ENCODE peak calls at places on chromosomes 1 and 21, in ten cellular contexts. X, L, G, C, T, V, I, N, Z and K are unnamed samples.

GRCh38 chr1:243345205-243345604 is 89.4 kb downstream of the SDCCAG8 start:
- DNase-seq in T (no peak), C (no peak), L (no peak), G (peak), Z (no peak), V (no peak), I (no peak), N (peak), X (no peak), K (no peak)

GRCh38 chr1:234669499-234669898 is 59.5 kb upstream of the IRF2BP2 start:
- DNase-seq in C (no peak), N (no peak), Z (no peak), V (no peak), X (no peak), I (no peak), T (no peak), L (no peak), G (no peak), K (no peak)

GRCh38 chr1:246769306-246769705 is 45.1 kb downstream of the SCCPDH start:
- DNase-seq in I (peak), V (peak), X (no peak), Z (peak), C (no peak), N (no peak), L (peak), G (peak), T (peak), K (peak)

GRCh38 chr1:33010946-33011731 is 25.5 kb downstream of the AK2 start:
- DNase-seq in G (peak), C (no peak), V (peak), T (no peak), N (no peak), Z (no peak), X (no peak), L (peak), I (no peak), K (no peak)

GRCh38 chr1:45458894-45459293 is 32.1 kb downstream of the TESK2 start:
- DNase-seq in V (no peak), N (no peak), I (no peak), X (no peak), L (no peak), G (no peak), T (no peak), Z (no peak), C (no peak), K (no peak)

GRCh38 chr1:63721531-63722189 is 52.2 kb upstream of the ROR1 start:
- DNase-seq in G (peak), X (peak), Z (no peak), N (no peak), V (peak), C (no peak), L (no peak), I (no peak), T (no peak), K (no peak)

GRCh38 chr1:56229183-56229582 is 350.2 kb downstream of the PLPP3 start:
- DNase-seq in X (no peak), N (no peak), L (no peak), I (no peak), C (no peak), Z (no peak), T (no peak), V (no peak), G (no peak), K (no peak)

GRCh38 chr1:109864063-109864822 is 46.4 kb upstream of the CSF1 start:
- DNase-seq in T (no peak), L (no peak), Z (no peak), V (no peak), C (no peak), N (no peak), G (peak), X (no peak), I (no peak), K (no peak)

GRCh38 chr21:29205988-29206387 is 75.5 kb downstream of the MAP3K7CL start:
- DNase-seq in T (no peak), C (no peak), Z (no peak), X (no peak), G (no peak), L (no peak), N (peak), V (no peak), I (no peak), K (no peak)

GRCh38 chr1:29312469-29313466 is 76.4 kb downstream of the PTPRU start:
- DNase-seq in V (no peak), I (no peak), X (no peak), C (no peak), T (no peak), L (no peak), Z (no peak), N (no peak), G (no peak), K (no peak)

GRCh38 chr1:181469829-181470228 is 13.5 kb upstream of the CACNA1E start:
- DNase-seq in T (peak), V (peak), L (no peak), X (peak), I (no peak), G (peak), N (peak), Z (no peak), C (peak), K (no peak)

GRCh38 chr1:97379387-97380075 is 541.3 kb downstream of the DPYD start:
- DNase-seq in Z (no peak), N (no peak), V (peak), T (peak), G (peak), I (no peak), X (no peak), L (no peak), C (peak), K (no peak)

GRCh38 chr1:210695041-210695440 is 366.3 kb downstream of the HHAT start:
- DNase-seq in Z (no peak), L (no peak), T (no peak), C (no peak), N (no peak), X (no peak), V (no peak), G (no peak), I (no peak), K (no peak)

GRCh38 chr1:116945996-116946395 is 36.3 kb downstream of the PTGFRN start:
- DNase-seq in V (no peak), T (no peak), L (no peak), N (no peak), X (no peak), I (no peak), G (no peak), C (no peak), Z (no peak), K (no peak)

GRCh38 chr1:29675481-29676263 is 439.4 kb downstream of the PTPRU start:
- DNase-seq in I (no peak), N (no peak), C (no peak), T (no peak), X (no peak), Z (no peak), V (no peak), G (peak), L (peak), K (no peak)

GRCh38 chr1:151539321-151540020 is 638 bp upstream of the TUFT1 start:
- DNase-seq in N (peak), T (peak), X (peak), Z (peak), I (peak), L (peak), V (peak), G (peak), C (peak), K (peak)

GRCh38 chr1:57307382-57307781 is 116.5 kb downstream of the DAB1 start:
- DNase-seq in N (peak), G (no peak), C (no peak), X (no peak), L (no peak), Z (peak), T (no peak), I (no peak), V (peak), K (no peak)

GRCh38 chr1:183577897-183578470 is 12.3 kb downstream of the NCF2 start:
- DNase-seq in C (no peak), Z (no peak), L (peak), N (no peak), X (no peak), I (no peak), V (no peak), G (no peak), T (no peak), K (no peak)

GRCh38 chr1:93814795-93815737 is 63.9 kb downstream of the DNTTIP2 start:
- DNase-seq in V (no peak), G (peak), I (no peak), X (peak), L (peak), T (no peak), N (no peak), C (no peak), Z (no peak), K (no peak)

GRCh38 chr1:241677171-241677570 is 25.1 kb downstream of the WDR64 start:
- DNase-seq in N (no peak), Z (no peak), C (no peak), T (no peak), X (no peak), G (no peak), I (no peak), V (no peak), L (no peak), K (no peak)

GRCh38 chr1:84298336-84298687 is 3.2 kb upstream of the SAMD13 start:
- DNase-seq in C (no peak), L (peak), N (peak), T (no peak), I (peak), Z (peak), G (peak), V (no peak), X (no peak), K (peak)

GRCh38 chr21:38142226-38142625 is 114.6 kb upstream of the KCNJ15 start:
- DNase-seq in Z (no peak), G (no peak), T (no peak), C (no peak), V (no peak), I (no peak), N (no peak), X (no peak), L (no peak), K (no peak)

DNA sequence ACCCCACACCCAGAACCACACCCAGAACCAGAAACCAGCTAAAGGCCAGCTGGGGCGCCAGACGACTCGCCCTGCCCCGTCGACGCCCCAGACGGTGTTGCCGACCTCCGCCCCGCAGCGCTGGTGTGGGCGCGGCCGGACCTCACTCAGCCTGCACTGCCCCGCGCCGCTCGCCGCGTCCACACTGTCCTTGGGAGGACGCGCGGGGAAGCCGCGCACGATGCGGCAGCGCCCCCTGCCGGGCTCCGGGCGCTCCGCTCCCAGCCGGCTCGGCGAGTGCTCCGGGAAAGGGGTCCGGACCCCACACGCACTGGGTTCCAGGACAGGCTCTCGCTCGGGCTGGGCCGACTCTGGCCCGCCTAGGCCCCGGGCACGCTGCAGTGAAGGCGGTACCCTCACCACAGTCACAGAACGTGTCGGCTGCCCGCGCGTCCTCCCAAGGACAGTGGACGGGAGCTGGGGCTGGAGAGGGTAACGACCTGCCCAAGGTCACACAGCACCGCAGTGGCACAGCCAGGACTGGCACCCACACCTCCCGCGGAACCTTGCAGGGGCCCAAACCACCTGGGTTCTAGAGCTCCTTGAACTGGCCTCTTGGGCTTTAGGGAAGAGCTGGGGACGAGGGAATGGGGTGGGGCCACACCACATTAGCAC is 90.2 kb downstream of the DMRTA2 start:
- DNase-seq in T (no peak), N (peak), C (no peak), X (peak), V (no peak), I (peak), L (no peak), G (peak), Z (peak), K (no peak)
- TF ChIP-seq CTCF in T (peak), N (peak), C (peak), X (peak), V (peak), I (peak), L (peak), G (peak), Z (peak), K (no peak)

GRCh38 chr1:15755643-15756040 is 3.0 kb upstream of the FBLIM1 start:
- DNase-seq in Z (peak), L (no peak), G (no peak), C (no peak), T (no peak), X (no peak), N (no peak), V (no peak), I (no peak), K (peak)

GRCh38 chr1:15756143-15757015 is 2.2 kb upstream of the FBLIM1 start:
- DNase-seq in N (no peak), G (no peak), X (no peak), T (no peak), L (peak), V (peak), I (no peak), C (no peak), Z (peak), K (no peak)

GRCh38 chr1:15758537-15758936 is at the start of gene FBLIM1:
- DNase-seq in C (no peak), G (peak), I (no peak), L (no peak), N (no peak), X (no peak), Z (no peak), V (no peak), T (no peak), K (no peak)

GRCh38 chr1:15757575-15758401 is 807 bp upstream of the FBLIM1 start:
- DNase-seq in C (no peak), T (no peak), N (no peak), G (peak), I (no peak), X (no peak), Z (peak), V (no peak), L (no peak), K (no peak)

DNA sequence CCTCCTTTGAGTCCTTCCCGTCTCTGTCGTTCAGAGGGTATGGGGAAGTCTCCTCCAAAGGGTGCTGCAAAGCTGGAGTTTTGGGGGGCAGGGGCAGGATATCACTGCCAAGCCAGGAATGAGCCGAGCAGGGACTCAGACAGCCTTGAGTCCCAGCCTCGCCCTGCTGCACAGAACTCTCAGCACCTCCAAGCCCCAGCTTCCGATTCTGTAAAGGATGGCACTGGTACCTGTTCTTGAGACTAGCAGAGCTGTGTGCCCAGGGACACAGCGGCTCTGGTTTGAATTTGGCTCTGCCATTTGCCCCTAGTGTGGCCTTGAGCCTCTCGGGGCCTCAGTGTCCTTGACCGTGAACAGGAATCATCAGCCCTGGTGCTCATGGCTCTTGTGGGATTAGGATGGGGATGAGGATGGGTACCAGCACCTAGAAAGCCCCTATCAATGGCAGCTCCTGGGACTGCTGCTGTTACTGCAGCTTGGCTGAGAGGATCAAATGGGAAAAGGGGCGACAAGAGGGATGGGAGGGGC is 1.5 kb upstream of the FBLIM1 start:
- DNase-seq in V (no peak), I (no peak), N (no peak), T (no peak), G (no peak), X (no peak), L (no peak), Z (no peak), C (no peak), K (no peak)
- H3K4me3 ChIP-seq in V (no peak), I (no peak), N (no peak), T (no peak), G (no peak), X (no peak), L (peak), Z (peak), C (peak), K (no peak)

GRCh38 chr1:67149179-67149770 is 14.5 kb upstream of the C1orf141 start:
- DNase-seq in N (peak), C (peak), X (peak), G (peak), L (peak), Z (peak), T (peak), V (peak), I (peak), K (no peak)
- TF ChIP-seq CTCF in N (peak), C (peak), X (peak), G (peak), L (peak), Z (peak), T (peak), V (peak), I (peak), K (no peak)

GRCh38 chr1:237119091-237119490 is 77.1 kb downstream of the RYR2 start:
- DNase-seq in L (no peak), V (no peak), X (no peak), Z (no peak), C (no peak), G (no peak), N (no peak), T (no peak), I (no peak), K (no peak)
- H3K4me3 ChIP-seq in L (no peak), V (no peak), X (no peak), Z (no peak), C (no peak), G (no peak), N (no peak), T (no peak), I (no peak), K (no peak)